ENCODE peak calls at places on chromosomes 1 and 21, in five cellular contexts. L is activated T-cell treated with anti-CD3 and anti-CD28 coated beads for 48 hours, A is neuronal stem cell, K is sciatic nerve, M is iPS DF 6.9. P is an unnamed sample.

GRCh38 chr1:145953861-145954260 is 4.0 kb downstream of the LIX1L start:
- DNase-seq in L (no peak), K (no peak), A (no peak), M (no peak), P (no peak)

GRCh38 chr21:37503848-37504467 is 137.4 kb downstream of the DYRK1A start:
- DNase-seq in M (no peak), A (no peak), K (no peak), L (no peak), P (no peak)

GRCh38 chr1:107782192-107782845 is 182.7 kb downstream of the VAV3 start:
- DNase-seq in K (no peak), L (no peak), A (peak), M (peak), P (peak)

GRCh38 chr1:59105548-59106507 is 191.1 kb upstream of the FGGY start:
- DNase-seq in A (no peak), L (no peak), M (no peak), K (no peak), P (no peak)

GRCh38 chr1:12616709-12617373 is 1.2 kb downstream of the DHRS3 start:
- DNase-seq in M (no peak), L (peak), K (no peak), A (no peak), P (no peak)

GRCh38 chr1:88877911-88878310 is 13.5 kb downstream of the GTF2B start:
- DNase-seq in A (no peak), M (no peak), K (no peak), L (no peak), P (no peak)

GRCh38 chr1:154199563-154199879 is 6.6 kb downstream of the CFAP141 start:
- DNase-seq in K (no peak), A (no peak), L (no peak), M (no peak), P (no peak)

GRCh38 chr1:29518183-29518835 is 282.0 kb downstream of the PTPRU start:
- DNase-seq in A (no peak), L (no peak), K (peak), M (no peak), P (no peak)

GRCh38 chr21:45413922-45414321 is 9.0 kb downstream of the COL18A1 start:
- DNase-seq in K (no peak), L (no peak), M (no peak), A (no peak), P (no peak)

GRCh38 chr1:107972367-107972766 is 7.4 kb upstream of the VAV3 start:
- DNase-seq in M (no peak), A (no peak), K (no peak), L (no peak), P (no peak)

GRCh38 chr1:244960904-244961303 is 96.6 kb upstream of the HNRNPU start:
- DNase-seq in A (no peak), M (no peak), K (no peak), L (no peak), P (no peak)

GRCh38 chr1:94033849-94034248 is 87.1 kb downstream of the ABCA4 start:
- DNase-seq in A (no peak), L (no peak), K (no peak), M (no peak), P (no peak)

GRCh38 chr1:53967409-53968124 is 21.4 kb downstream of the LRRC42 start:
- DNase-seq in M (no peak), K (no peak), L (no peak), A (no peak), P (no peak)

GRCh38 chr1:61287734-61288133 is 205.4 kb downstream of the NFIA start:
- DNase-seq in A (no peak), L (no peak), K (no peak), M (no peak), P (no peak)

GRCh38 chr1:168556647-168557046 is 12.8 kb upstream of the XCL2 start:
- DNase-seq in A (no peak), K (no peak), L (no peak), M (no peak), P (no peak)

GRCh38 chr1:184215274-184215925 is 163.9 kb downstream of the TSEN15 start:
- DNase-seq in K (no peak), A (no peak), M (no peak), L (no peak), P (no peak)

GRCh38 chr21:41071410-41071809 is 96.5 kb upstream of the BACE2 start:
- DNase-seq in L (no peak), M (peak), K (no peak), A (no peak), P (no peak)

GRCh38 chr1:186763107-186763506 is 65.6 kb upstream of the PLA2G4A start:
- DNase-seq in M (no peak), L (no peak), A (no peak), K (no peak), P (no peak)

GRCh38 chr1:241156231-241156965 is 200.6 kb downstream of the RGS7 start:
- DNase-seq in K (no peak), A (no peak), L (no peak), M (no peak), P (no peak)

GRCh38 chr1:89254658-89255287 is 17.9 kb downstream of the GBP5 start:
- DNase-seq in M (no peak), A (no peak), L (no peak), K (no peak), P (no peak)

GRCh38 chr21:38567577-38568360 is 69.5 kb upstream of the ERG start:
- DNase-seq in A (peak), L (no peak), K (no peak), M (no peak), P (no peak)

GRCh38 chr1:65524931-65525296 is 104.4 kb downstream of the LEPR start:
- DNase-seq in K (no peak), A (no peak), L (no peak), M (no peak), P (no peak)

GRCh38 chr1:64917328-64917861 is 49.0 kb downstream of the JAK1 start:
- DNase-seq in K (no peak), A (no peak), M (no peak), L (no peak), P (no peak)

GRCh38 chr1:183209533-183210158 is 23.6 kb downstream of the LAMC2 start:
- DNase-seq in K (no peak), A (no peak), L (no peak), M (no peak), P (no peak)

GRCh38 chr1:217482356-217483102 is 148.4 kb downstream of the GPATCH2 start:
- DNase-seq in A (no peak), M (no peak), K (no peak), L (peak), P (no peak)

GRCh38 chr1:155933591-155934096 is 569 bp downstream of the KHDC4 start:
- DNase-seq in K (no peak), M (no peak), L (no peak), A (no peak), P (no peak)

GRCh38 chr1:232873931-232874330 is 68.7 kb downstream of the MAP10 start:
- DNase-seq in M (no peak), K (no peak), A (no peak), L (no peak), P (no peak)

GRCh38 chr1:24737368-24738117 is 7.7 kb upstream of the CLIC4 start:
- DNase-seq in A (no peak), M (no peak), K (peak), L (no peak), P (no peak)

GRCh38 chr1:224503161-224504118 is 68.8 kb upstream of the WDR26 start:
- DNase-seq in M (no peak), A (peak), L (no peak), K (peak), P (no peak)

GRCh38 chr21:45972716-45973474 is 8.7 kb upstream of the COL6A1 start:
- DNase-seq in K (peak), A (no peak), M (no peak), L (no peak), P (no peak)

GRCh38 chr1:1230656-1231399 is 973 bp downstream of the SDF4 start:
- DNase-seq in L (no peak), K (no peak), A (no peak), M (no peak), P (no peak)

GRCh38 chr1:60573726-60574409 is 500.3 kb upstream of the C1orf87 start:
- DNase-seq in M (no peak), A (no peak), L (no peak), K (no peak), P (no peak)

GRCh38 chr1:27725374-27726172 is at the start of gene FAM76A:
- DNase-seq in L (peak), K (peak), A (peak), M (peak), P (peak)

GRCh38 chr21:35352066-35352770 is 303.1 kb upstream of the RUNX1 start:
- DNase-seq in K (no peak), L (no peak), M (no peak), A (no peak), P (no peak)

GRCh38 chr1:199510314-199510713 is 517.2 kb upstream of the NR5A2 start:
- DNase-seq in M (no peak), L (no peak), K (no peak), A (no peak), P (no peak)

GRCh38 chr1:37932759-37933158 is 14.1 kb downstream of the INPP5B start:
- DNase-seq in K (no peak), A (no peak), M (no peak), L (no peak), P (no peak)

GRCh38 chr1:246267896-246268295 is 239.2 kb downstream of the SMYD3 start:
- DNase-seq in K (no peak), M (no peak), L (no peak), A (peak), P (no peak)